ENCODE peak calls at places on chromosomes 1 and 21, in seven cellular contexts. One of them, this sample, is unnamed.

GRCh38 chr1:63326473-63327380 is 4.4 kb downstream of the FOXD3 start:
- DNase-seq in bronchial epithelial cell: no peak
- DNase-seq in upper lobe of right lung: no peak
- DNase-seq in coronary artery: no peak
- DNase-seq in activated effector memory CD4-positive, alpha-beta T cell treated with Interleukin-2 at 50 U/mL for 16 hours: no peak
- DNase-seq in BJ: no peak
- DNase-seq in T-helper 2 cell: no peak
- DNase-seq in this sample: no peak

GRCh38 chr1:41610361-41610760 is 125.9 kb upstream of the EDN2 start:
- DNase-seq in BJ: no peak
- DNase-seq in activated effector memory CD4-positive, alpha-beta T cell treated with Interleukin-2 at 50 U/mL for 16 hours: no peak
- DNase-seq in bronchial epithelial cell: no peak
- DNase-seq in coronary artery: no peak
- DNase-seq in T-helper 2 cell: no peak
- DNase-seq in upper lobe of right lung: no peak
- DNase-seq in this sample: no peak

GRCh38 chr1:97385536-97385935 is 535.3 kb downstream of the DPYD start:
- DNase-seq in activated effector memory CD4-positive, alpha-beta T cell treated with Interleukin-2 at 50 U/mL for 16 hours: no peak
- DNase-seq in upper lobe of right lung: no peak
- DNase-seq in BJ: no peak
- DNase-seq in bronchial epithelial cell: no peak
- DNase-seq in coronary artery: no peak
- DNase-seq in T-helper 2 cell: no peak
- DNase-seq in this sample: no peak

GRCh38 chr1:36116906-36117305 is 8.1 kb downstream of the COL8A2 start:
- DNase-seq in activated effector memory CD4-positive, alpha-beta T cell treated with Interleukin-2 at 50 U/mL for 16 hours: no peak
- DNase-seq in upper lobe of right lung: no peak
- DNase-seq in coronary artery: no peak
- DNase-seq in T-helper 2 cell: no peak
- DNase-seq in bronchial epithelial cell: no peak
- DNase-seq in BJ: no peak
- DNase-seq in this sample: no peak

GRCh38 chr1:201480231-201481003 is 11.4 kb upstream of the PHLDA3 start:
- DNase-seq in T-helper 2 cell: peak; percentile 20
- DNase-seq in coronary artery: peak; percentile 91
- DNase-seq in activated effector memory CD4-positive, alpha-beta T cell treated with Interleukin-2 at 50 U/mL for 16 hours: peak; percentile 60
- DNase-seq in bronchial epithelial cell: peak; percentile 91
- DNase-seq in BJ: no peak
- DNase-seq in upper lobe of right lung: peak; percentile 94
- DNase-seq in this sample: peak; percentile 31

GRCh38 chr1:79396901-79397300 is 390.4 kb upstream of the ADGRL4 start:
- DNase-seq in T-helper 2 cell: no peak
- DNase-seq in BJ: no peak
- DNase-seq in upper lobe of right lung: no peak
- DNase-seq in coronary artery: no peak
- DNase-seq in bronchial epithelial cell: no peak
- DNase-seq in activated effector memory CD4-positive, alpha-beta T cell treated with Interleukin-2 at 50 U/mL for 16 hours: no peak
- DNase-seq in this sample: no peak

GRCh38 chr1:40042337-40042736 is 1.8 kb downstream of the CAP1 start:
- DNase-seq in BJ: no peak
- DNase-seq in coronary artery: no peak
- DNase-seq in bronchial epithelial cell: peak; percentile 19
- DNase-seq in T-helper 2 cell: no peak
- DNase-seq in activated effector memory CD4-positive, alpha-beta T cell treated with Interleukin-2 at 50 U/mL for 16 hours: no peak
- DNase-seq in upper lobe of right lung: no peak
- DNase-seq in this sample: no peak

GRCh38 chr21:25999935-26000582 is 170.5 kb downstream of the APP start:
- DNase-seq in BJ: no peak
- DNase-seq in activated effector memory CD4-positive, alpha-beta T cell treated with Interleukin-2 at 50 U/mL for 16 hours: peak; percentile 12
- DNase-seq in T-helper 2 cell: no peak
- DNase-seq in bronchial epithelial cell: no peak
- DNase-seq in upper lobe of right lung: no peak
- DNase-seq in coronary artery: no peak
- DNase-seq in this sample: no peak

GRCh38 chr21:44000360-44000759 is 11.7 kb upstream of the TRAPPC10 start:
- DNase-seq in bronchial epithelial cell: no peak
- DNase-seq in BJ: no peak
- DNase-seq in upper lobe of right lung: no peak
- DNase-seq in activated effector memory CD4-positive, alpha-beta T cell treated with Interleukin-2 at 50 U/mL for 16 hours: no peak
- DNase-seq in coronary artery: no peak
- DNase-seq in T-helper 2 cell: no peak
- DNase-seq in this sample: peak; percentile 89

GRCh38 chr1:84286071-84286470 is 15.4 kb upstream of the SAMD13 start:
- DNase-seq in BJ: no peak
- DNase-seq in upper lobe of right lung: no peak
- DNase-seq in bronchial epithelial cell: peak; percentile 82
- DNase-seq in coronary artery: no peak
- DNase-seq in activated effector memory CD4-positive, alpha-beta T cell treated with Interleukin-2 at 50 U/mL for 16 hours: no peak
- DNase-seq in T-helper 2 cell: no peak
- DNase-seq in this sample: no peak

GRCh38 chr1:230153655-230154296 is 86.7 kb downstream of the GALNT2 start:
- DNase-seq in T-helper 2 cell: no peak
- DNase-seq in coronary artery: no peak
- DNase-seq in activated effector memory CD4-positive, alpha-beta T cell treated with Interleukin-2 at 50 U/mL for 16 hours: no peak
- DNase-seq in bronchial epithelial cell: no peak
- DNase-seq in upper lobe of right lung: no peak
- DNase-seq in BJ: no peak
- DNase-seq in this sample: no peak

GRCh38 chr1:62625415-62625814 is 28.1 kb downstream of the ANGPTL3 start:
- DNase-seq in upper lobe of right lung: no peak
- DNase-seq in coronary artery: no peak
- DNase-seq in T-helper 2 cell: no peak
- DNase-seq in bronchial epithelial cell: peak; percentile 5
- DNase-seq in activated effector memory CD4-positive, alpha-beta T cell treated with Interleukin-2 at 50 U/mL for 16 hours: no peak
- DNase-seq in BJ: no peak
- DNase-seq in this sample: no peak

GRCh38 chr1:186974774-186975181 is 146.0 kb downstream of the PLA2G4A start:
- DNase-seq in bronchial epithelial cell: peak; percentile 98
- DNase-seq in coronary artery: no peak
- DNase-seq in T-helper 2 cell: no peak
- DNase-seq in upper lobe of right lung: no peak
- DNase-seq in activated effector memory CD4-positive, alpha-beta T cell treated with Interleukin-2 at 50 U/mL for 16 hours: no peak
- DNase-seq in BJ: peak; percentile 99
- DNase-seq in this sample: no peak